ENCODE peak calls at places on chromosomes 13 and 19, in four cellular contexts. G is NAMALWA, P is NCI-H1417, K is aorta. O is an unnamed sample.

GRCh38 chr13:109454167-109454917 is 332.0 kb downstream of the IRS2 start:
- DNase-seq in P (no peak), G (no peak), K (peak; percentile 79), O (no peak)

GRCh38 chr13:35164324-35164932 is 222.4 kb downstream of the NBEA start:
- DNase-seq in K (no peak), P (peak; percentile 59), G (peak; percentile 65), O (no peak)

GRCh38 chr13:112579310-112579843 is 8.6 kb downstream of the TUBGCP3 start:
- DNase-seq in K (no peak), G (no peak), P (no peak), O (no peak)

GRCh38 chr13:51151463-51151862 is 40.4 kb upstream of the C13orf42 start:
- DNase-seq in G (no peak), K (no peak), P (no peak), O (no peak)

GRCh38 chr19:40365613-40366401 is 17.3 kb downstream of the PLD3 start:
- DNase-seq in G (no peak), K (peak; percentile 90), P (peak; percentile 87), O (peak; percentile 72)

GRCh38 chr19:29320076-29320475 is 107.1 kb upstream of the UQCRFS1 start:
- DNase-seq in K (no peak), G (no peak), P (peak; percentile 29), O (no peak)

GRCh38 chr19:4911314-4911713 is 2.0 kb downstream of the UHRF1 start:
- DNase-seq in G (no peak), P (no peak), K (no peak), O (no peak)

GRCh38 chr19:58332697-58333096 is 5.9 kb downstream of the ZSCAN22 start:
- DNase-seq in K (no peak), P (no peak), G (no peak), O (no peak)

GRCh38 chr19:52724701-52725514 is 9.9 kb downstream of the ZNF611 start:
- DNase-seq in P (no peak), G (no peak), K (no peak), O (no peak)

GRCh38 chr13:87661471-87661870 is 9.7 kb upstream of the SLITRK5 start:
- DNase-seq in G (no peak), K (no peak), P (peak; percentile 62), O (no peak)

GRCh38 chr13:110015253-110015652 is 228.9 kb upstream of the IRS2 start:
- DNase-seq in G (no peak), K (no peak), P (peak; percentile 89), O (no peak)

GRCh38 chr13:50993908-50994307 is 84.3 kb downstream of the RNASEH2B start:
- DNase-seq in K (no peak), P (no peak), G (no peak), O (no peak)

GRCh38 chr13:27403252-27403678 is 21.2 kb upstream of the GTF3A start:
- DNase-seq in K (no peak), G (no peak), P (no peak), O (no peak)

GRCh38 chr19:28377077-28377476 is 835.9 kb downstream of the UQCRFS1 start:
- DNase-seq in G (no peak), K (no peak), P (no peak), O (no peak)

GRCh38 chr13:51542358-51542972 is 41.8 kb upstream of the WDFY2 start:
- DNase-seq in K (no peak), G (no peak), P (no peak), O (no peak)

GRCh38 chr19:4977299-4978174 is 8.6 kb downstream of the KDM4B start:
- DNase-seq in K (peak; percentile 78), P (no peak), G (peak; percentile 38), O (peak; percentile 70)

GRCh38 chr13:62320129-62320724 is 904.6 kb upstream of the PCDH20 start:
- DNase-seq in P (peak; percentile 93), G (peak; percentile 89), K (no peak), O (no peak)

GRCh38 chr13:36919833-36920611 is at the start of gene SMAD9:
- DNase-seq in K (peak; percentile 95), G (no peak), P (peak; percentile 83), O (peak; percentile 89)

GRCh38 chr13:49165798-49166752 is 54.1 kb upstream of the MLNR start:
- DNase-seq in P (no peak), K (no peak), G (no peak), O (no peak)

GRCh38 chr19:49689133-49690072 is at the start of gene ADM5:
- DNase-seq in K (peak; percentile 82), G (no peak), P (peak; percentile 79), O (peak; percentile 69)

GRCh38 chr13:26619321-26619720 is 61.8 kb downstream of the WASF3 start:
- DNase-seq in P (no peak), G (no peak), K (no peak), O (no peak)

GRCh38 chr19:1998712-1999708 is 16.5 kb downstream of the BTBD2 start:
- DNase-seq in G (no peak), K (no peak), P (no peak), O (no peak)

GRCh38 chr19:55133639-55134444 is 15.2 kb downstream of the TNNT1 start:
- DNase-seq in K (peak; percentile 52), P (no peak), G (no peak), O (no peak)

GRCh38 chr13:30679483-30680330 is 55.6 kb upstream of the ALOX5AP start:
- DNase-seq in G (peak; percentile 73), P (peak; percentile 15), K (no peak), O (no peak)

GRCh38 chr13:28531195-28531955 is 36.4 kb upstream of the FLT1 start:
- DNase-seq in K (peak; percentile 81), G (no peak), P (peak; percentile 15), O (peak; percentile 73)

GRCh38 chr13:32902898-32903297 is 113.3 kb upstream of the KL start:
- DNase-seq in P (no peak), K (peak; percentile 93), G (no peak), O (peak; percentile 92)

GRCh38 chr19:6769006-6769637 is 1.9 kb upstream of the SH2D3A start:
- DNase-seq in G (no peak), P (no peak), K (no peak), O (no peak)

GRCh38 chr19:49061445-49061844 is 3.2 kb downstream of the NTF4 start:
- DNase-seq in P (no peak), K (no peak), G (no peak), O (no peak)

GRCh38 chr13:91546865-91547264 is 148.4 kb downstream of the GPC5 start:
- DNase-seq in P (no peak), G (no peak), K (no peak), O (no peak)

GRCh38 chr19:3808420-3809143 is 22.4 kb upstream of the MATK start:
- DNase-seq in G (no peak), K (no peak), P (no peak), O (no peak)

GRCh38 chr19:21749090-21749489 is 18.3 kb downstream of the ZNF100 start:
- DNase-seq in P (no peak), K (no peak), G (no peak), O (no peak)

GRCh38 chr13:32246468-32246867 is 68.7 kb downstream of the ZAR1L start:
- DNase-seq in G (peak; percentile 79), P (peak; percentile 61), K (no peak), O (peak; percentile 50)

GRCh38 chr13:46575321-46575721 is 22.4 kb downstream of the LRCH1 start:
- DNase-seq in K (no peak), G (no peak), P (no peak), O (no peak)

GRCh38 chr13:71249031-71249430 is 618.0 kb downstream of the DACH1 start:
- DNase-seq in K (no peak), P (no peak), G (no peak), O (no peak)

GRCh38 chr19:16371540-16371986 is 46.9 kb downstream of the KLF2 start:
- DNase-seq in P (no peak), G (peak; percentile 75), K (peak; percentile 84), O (peak; percentile 82)